ENCODE peak calls at places on chromosome 10, in five cellular contexts. One of them, this sample, is unnamed.

GRCh38 chr10:4767033-4767814 is 58.8 kb upstream of the AKR1E2 start:
- DNase-seq in epithelial cell of esophagus: peak; percentile 64
- DNase-seq in lung: no peak
- DNase-seq in stimulated activated CD4-positive, alpha-beta T cell treated with anti-CD3 and anti-CD28 coated beads, TNF-alpha, amount 100 ng/mL, for 24 hours: no peak
- DNase-seq in H7: no peak
- DNase-seq in this sample: no peak

GRCh38 chr10:47092822-47093221 is 181.6 kb downstream of the PTPN20 start:
- DNase-seq in H7: no peak
- DNase-seq in stimulated activated CD4-positive, alpha-beta T cell treated with anti-CD3 and anti-CD28 coated beads, TNF-alpha, amount 100 ng/mL, for 24 hours: no peak
- DNase-seq in epithelial cell of esophagus: no peak
- DNase-seq in lung: no peak
- DNase-seq in this sample: no peak

GRCh38 chr10:34104829-34105572 is 710.1 kb downstream of the PARD3 start:
- DNase-seq in lung: no peak
- DNase-seq in epithelial cell of esophagus: no peak
- DNase-seq in H7: peak; percentile 49
- DNase-seq in stimulated activated CD4-positive, alpha-beta T cell treated with anti-CD3 and anti-CD28 coated beads, TNF-alpha, amount 100 ng/mL, for 24 hours: no peak
- DNase-seq in this sample: no peak

GRCh38 chr10:110380255-110380654 is 75.5 kb upstream of the SMNDC1 start:
- DNase-seq in H7: no peak
- DNase-seq in stimulated activated CD4-positive, alpha-beta T cell treated with anti-CD3 and anti-CD28 coated beads, TNF-alpha, amount 100 ng/mL, for 24 hours: no peak
- DNase-seq in epithelial cell of esophagus: no peak
- DNase-seq in lung: no peak
- DNase-seq in this sample: no peak

GRCh38 chr10:8365935-8366911 is 311.7 kb downstream of the GATA3 start:
- DNase-seq in H7: peak; percentile 4
- DNase-seq in stimulated activated CD4-positive, alpha-beta T cell treated with anti-CD3 and anti-CD28 coated beads, TNF-alpha, amount 100 ng/mL, for 24 hours: peak; percentile 3
- DNase-seq in lung: no peak
- DNase-seq in epithelial cell of esophagus: peak; percentile 97
- DNase-seq in this sample: no peak

GRCh38 chr10:72276421-72277339 is 3.0 kb downstream of the DDIT4 start:
- DNase-seq in lung: no peak
- DNase-seq in epithelial cell of esophagus: peak; percentile 80
- DNase-seq in stimulated activated CD4-positive, alpha-beta T cell treated with anti-CD3 and anti-CD28 coated beads, TNF-alpha, amount 100 ng/mL, for 24 hours: no peak
- DNase-seq in H7: no peak
- DNase-seq in this sample: no peak

GRCh38 chr10:111206521-111206920 is 129.7 kb downstream of the ADRA2A start:
- DNase-seq in lung: no peak
- DNase-seq in epithelial cell of esophagus: no peak
- DNase-seq in stimulated activated CD4-positive, alpha-beta T cell treated with anti-CD3 and anti-CD28 coated beads, TNF-alpha, amount 100 ng/mL, for 24 hours: no peak
- DNase-seq in H7: no peak
- DNase-seq in this sample: no peak

GRCh38 chr10:60044221-60044620 is 137.9 kb upstream of the CCDC6 start:
- DNase-seq in epithelial cell of esophagus: no peak
- DNase-seq in H7: no peak
- DNase-seq in lung: no peak
- DNase-seq in stimulated activated CD4-positive, alpha-beta T cell treated with anti-CD3 and anti-CD28 coated beads, TNF-alpha, amount 100 ng/mL, for 24 hours: no peak
- DNase-seq in this sample: no peak

GRCh38 chr10:86400705-86401587 is 34.4 kb upstream of the GRID1 start:
- DNase-seq in lung: no peak
- DNase-seq in epithelial cell of esophagus: peak; percentile 60
- DNase-seq in stimulated activated CD4-positive, alpha-beta T cell treated with anti-CD3 and anti-CD28 coated beads, TNF-alpha, amount 100 ng/mL, for 24 hours: peak; percentile 55
- DNase-seq in H7: peak; percentile 78
- DNase-seq in this sample: peak; percentile 50

GRCh38 chr10:12156367-12157123 is 27.1 kb downstream of the SEC61A2 start:
- DNase-seq in epithelial cell of esophagus: no peak
- DNase-seq in stimulated activated CD4-positive, alpha-beta T cell treated with anti-CD3 and anti-CD28 coated beads, TNF-alpha, amount 100 ng/mL, for 24 hours: no peak
- DNase-seq in H7: no peak
- DNase-seq in lung: no peak
- DNase-seq in this sample: no peak

GRCh38 chr10:124681626-124682552 is 62.3 kb downstream of the FAM53B start:
- DNase-seq in stimulated activated CD4-positive, alpha-beta T cell treated with anti-CD3 and anti-CD28 coated beads, TNF-alpha, amount 100 ng/mL, for 24 hours: no peak
- DNase-seq in lung: no peak
- DNase-seq in H7: no peak
- DNase-seq in epithelial cell of esophagus: no peak
- DNase-seq in this sample: no peak

GRCh38 chr10:97072851-97073665 is 112.7 kb downstream of the SLIT1 start:
- DNase-seq in lung: peak; percentile 80
- DNase-seq in H7: peak; percentile 91
- DNase-seq in epithelial cell of esophagus: peak; percentile 73
- DNase-seq in stimulated activated CD4-positive, alpha-beta T cell treated with anti-CD3 and anti-CD28 coated beads, TNF-alpha, amount 100 ng/mL, for 24 hours: peak; percentile 65
- DNase-seq in this sample: peak; percentile 91

This sample was measured in WTC11.